ENCODE peak calls at places on chromosome 11, in nine cellular contexts. One of them, this sample, is unnamed.

GRCh38 chr11:87007938-87008337 is 29.8 kb upstream of the TMEM135 start:
- DNase-seq in stomach: no peak
- DNase-seq in bronchial epithelial cell: no peak
- DNase-seq in neural crest cell: no peak
- DNase-seq in OCI-LY7: no peak
- DNase-seq in nephron progenitor cell: no peak
- DNase-seq in fibroblast of the aortic adventitia: peak; percentile 96
- DNase-seq in right lobe of liver: no peak
- DNase-seq in CD4-positive, alpha-beta T cell: no peak
- DNase-seq in this sample: no peak

GRCh38 chr11:17218403-17218802 is 10.6 kb upstream of the PIK3C2A start:
- DNase-seq in stomach: no peak
- DNase-seq in bronchial epithelial cell: no peak
- DNase-seq in neural crest cell: no peak
- DNase-seq in OCI-LY7: no peak
- DNase-seq in nephron progenitor cell: no peak
- DNase-seq in fibroblast of the aortic adventitia: no peak
- DNase-seq in right lobe of liver: no peak
- DNase-seq in CD4-positive, alpha-beta T cell: no peak
- DNase-seq in this sample: no peak

GRCh38 chr11:112770017-112770416 is 191.2 kb upstream of the NCAM1 start:
- DNase-seq in stomach: no peak
- DNase-seq in bronchial epithelial cell: no peak
- DNase-seq in neural crest cell: no peak
- DNase-seq in OCI-LY7: no peak
- DNase-seq in nephron progenitor cell: no peak
- DNase-seq in fibroblast of the aortic adventitia: no peak
- DNase-seq in right lobe of liver: no peak
- DNase-seq in CD4-positive, alpha-beta T cell: no peak
- DNase-seq in this sample: no peak

GRCh38 chr11:16356751-16357365 is 512 bp upstream of the SOX6 start:
- DNase-seq in stomach: no peak
- DNase-seq in bronchial epithelial cell: no peak
- DNase-seq in neural crest cell: no peak
- DNase-seq in OCI-LY7: no peak
- DNase-seq in nephron progenitor cell: no peak
- DNase-seq in fibroblast of the aortic adventitia: peak; percentile 7
- DNase-seq in right lobe of liver: no peak
- DNase-seq in CD4-positive, alpha-beta T cell: no peak
- DNase-seq in this sample: no peak

GRCh38 chr11:10294289-10294953 is 402 bp upstream of the SBF2 start:
- DNase-seq in stomach: no peak
- DNase-seq in bronchial epithelial cell: peak; percentile 46
- DNase-seq in neural crest cell: no peak
- DNase-seq in OCI-LY7: no peak
- DNase-seq in nephron progenitor cell: peak; percentile 64
- DNase-seq in fibroblast of the aortic adventitia: peak; percentile 64
- DNase-seq in right lobe of liver: peak; percentile 67
- DNase-seq in CD4-positive, alpha-beta T cell: no peak
- DNase-seq in this sample: peak; percentile 64

GRCh38 chr11:12094872-12095800 is 15.3 kb upstream of the MICAL2 start:
- DNase-seq in stomach: peak; percentile 41
- DNase-seq in bronchial epithelial cell: peak; percentile 46
- DNase-seq in neural crest cell: no peak
- DNase-seq in OCI-LY7: no peak
- DNase-seq in nephron progenitor cell: no peak
- DNase-seq in fibroblast of the aortic adventitia: no peak
- DNase-seq in right lobe of liver: no peak
- DNase-seq in CD4-positive, alpha-beta T cell: no peak
- DNase-seq in this sample: no peak

GRCh38 chr11:12212821-12213185 is 102.4 kb downstream of the MICAL2 start:
- DNase-seq in stomach: no peak
- DNase-seq in bronchial epithelial cell: no peak
- DNase-seq in neural crest cell: no peak
- DNase-seq in OCI-LY7: no peak
- DNase-seq in nephron progenitor cell: no peak
- DNase-seq in fibroblast of the aortic adventitia: no peak
- DNase-seq in right lobe of liver: no peak
- DNase-seq in CD4-positive, alpha-beta T cell: no peak
- DNase-seq in this sample: no peak

GRCh38 chr11:33533668-33534067 is 167.0 kb downstream of the C11orf91 start:
- DNase-seq in stomach: no peak
- DNase-seq in bronchial epithelial cell: peak; percentile 28
- DNase-seq in neural crest cell: no peak
- DNase-seq in OCI-LY7: no peak
- DNase-seq in nephron progenitor cell: no peak
- DNase-seq in fibroblast of the aortic adventitia: peak; percentile 86
- DNase-seq in right lobe of liver: no peak
- DNase-seq in CD4-positive, alpha-beta T cell: no peak
- DNase-seq in this sample: no peak

DNA sequence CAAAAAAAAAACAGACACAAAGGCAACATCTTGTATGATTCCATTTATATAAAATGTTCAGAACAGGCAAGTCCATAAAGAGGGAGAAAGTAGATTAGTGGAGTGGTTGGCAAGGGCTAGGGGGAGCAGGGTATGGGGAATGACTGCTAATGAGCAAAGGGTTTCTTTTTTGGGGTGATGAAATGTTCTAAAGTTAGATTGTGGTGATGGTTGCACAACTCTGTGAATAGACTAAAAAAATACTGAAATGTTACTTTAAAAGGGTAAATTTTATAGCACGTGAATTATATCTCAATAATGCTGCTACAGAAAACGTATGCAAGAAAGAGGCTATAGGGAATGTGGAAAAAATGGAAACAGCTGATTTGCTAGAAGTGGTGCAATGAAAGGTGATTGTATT is 155.1 kb downstream of the TENM4 start:
- DNase-seq in stomach: no peak
- DNase-seq in bronchial epithelial cell: no peak
- DNase-seq in neural crest cell: no peak
- DNase-seq in OCI-LY7: no peak
- DNase-seq in nephron progenitor cell: no peak
- DNase-seq in fibroblast of the aortic adventitia: peak; percentile 51
- DNase-seq in right lobe of liver: no peak
- DNase-seq in CD4-positive, alpha-beta T cell: no peak
- DNase-seq in this sample: no peak
- TF ChIP-seq CTCF in stomach: no peak
- TF ChIP-seq CTCF in bronchial epithelial cell: no peak
- TF ChIP-seq CTCF in neural crest cell: no peak
- TF ChIP-seq CTCF in OCI-LY7: no peak
- TF ChIP-seq CTCF in nephron progenitor cell: no peak
- TF ChIP-seq CTCF in fibroblast of the aortic adventitia: no peak
- TF ChIP-seq CTCF in right lobe of liver: no peak
- TF ChIP-seq CTCF in CD4-positive, alpha-beta T cell: no peak
- TF ChIP-seq CTCF in this sample: no peak

GRCh38 chr11:59523541-59523940 is 12.2 kb downstream of the OR4D9 start:
- DNase-seq in stomach: no peak
- DNase-seq in bronchial epithelial cell: no peak
- DNase-seq in neural crest cell: no peak
- DNase-seq in OCI-LY7: no peak
- DNase-seq in nephron progenitor cell: no peak
- DNase-seq in fibroblast of the aortic adventitia: no peak
- DNase-seq in right lobe of liver: no peak
- DNase-seq in CD4-positive, alpha-beta T cell: no peak
- DNase-seq in this sample: no peak
- TF ChIP-seq CTCF in stomach: no peak
- TF ChIP-seq CTCF in bronchial epithelial cell: no peak
- TF ChIP-seq CTCF in neural crest cell: no peak
- TF ChIP-seq CTCF in OCI-LY7: peak; percentile 16
- TF ChIP-seq CTCF in nephron progenitor cell: no peak
- TF ChIP-seq CTCF in fibroblast of the aortic adventitia: no peak
- TF ChIP-seq CTCF in right lobe of liver: no peak
- TF ChIP-seq CTCF in CD4-positive, alpha-beta T cell: no peak
- TF ChIP-seq CTCF in this sample: peak; percentile 45

GRCh38 chr11:35418847-35419712 is at the start of gene SLC1A2:
- DNase-seq in stomach: no peak
- DNase-seq in bronchial epithelial cell: no peak
- DNase-seq in neural crest cell: peak; percentile 32
- DNase-seq in OCI-LY7: no peak
- DNase-seq in nephron progenitor cell: peak; percentile 66
- DNase-seq in fibroblast of the aortic adventitia: peak; percentile 24
- DNase-seq in right lobe of liver: no peak
- DNase-seq in CD4-positive, alpha-beta T cell: no peak
- DNase-seq in this sample: peak; percentile 29
- TF ChIP-seq CTCF in stomach: no peak
- TF ChIP-seq CTCF in bronchial epithelial cell: no peak
- TF ChIP-seq CTCF in neural crest cell: no peak
- TF ChIP-seq CTCF in OCI-LY7: no peak
- TF ChIP-seq CTCF in nephron progenitor cell: no peak
- TF ChIP-seq CTCF in fibroblast of the aortic adventitia: peak; percentile 6
- TF ChIP-seq CTCF in right lobe of liver: no peak
- TF ChIP-seq CTCF in CD4-positive, alpha-beta T cell: no peak
- TF ChIP-seq CTCF in this sample: no peak

GRCh38 chr11:82315093-82315492 is 418.6 kb downstream of the FAM181B start:
- DNase-seq in stomach: no peak
- DNase-seq in bronchial epithelial cell: peak; percentile 27
- DNase-seq in neural crest cell: peak; percentile 20
- DNase-seq in OCI-LY7: peak; percentile 3
- DNase-seq in nephron progenitor cell: peak; percentile 59
- DNase-seq in fibroblast of the aortic adventitia: no peak
- DNase-seq in right lobe of liver: no peak
- DNase-seq in CD4-positive, alpha-beta T cell: no peak
- DNase-seq in this sample: peak; percentile 74
- TF ChIP-seq CTCF in stomach: no peak
- TF ChIP-seq CTCF in bronchial epithelial cell: peak; percentile 53
- TF ChIP-seq CTCF in neural crest cell: peak; percentile 75
- TF ChIP-seq CTCF in OCI-LY7: peak; percentile 55
- TF ChIP-seq CTCF in nephron progenitor cell: peak; percentile 61
- TF ChIP-seq CTCF in fibroblast of the aortic adventitia: no peak
- TF ChIP-seq CTCF in right lobe of liver: peak; percentile 28
- TF ChIP-seq CTCF in CD4-positive, alpha-beta T cell: no peak
- TF ChIP-seq CTCF in this sample: peak; percentile 96

GRCh38 chr11:67630230-67630942 is 649 bp upstream of the NUDT8 start:
- DNase-seq in stomach: peak; percentile 99
- DNase-seq in bronchial epithelial cell: peak; percentile 86
- DNase-seq in neural crest cell: peak; percentile 98
- DNase-seq in OCI-LY7: peak; percentile 99
- DNase-seq in nephron progenitor cell: peak; percentile 99
- DNase-seq in fibroblast of the aortic adventitia: peak; percentile 95
- DNase-seq in right lobe of liver: peak; percentile 99
- DNase-seq in CD4-positive, alpha-beta T cell: peak; percentile 89
- DNase-seq in this sample: peak; percentile 100

GRCh38 chr11:67629386-67630229 is at the start of gene NUDT8:
- DNase-seq in stomach: peak; percentile 89
- DNase-seq in bronchial epithelial cell: peak; percentile 58
- DNase-seq in neural crest cell: peak; percentile 98
- DNase-seq in OCI-LY7: peak; percentile 96
- DNase-seq in nephron progenitor cell: peak; percentile 99
- DNase-seq in fibroblast of the aortic adventitia: peak; percentile 74
- DNase-seq in right lobe of liver: peak; percentile 92
- DNase-seq in CD4-positive, alpha-beta T cell: peak; percentile 77
- DNase-seq in this sample: peak; percentile 100

GRCh38 chr11:67631853-67632174 is 2.1 kb upstream of the NUDT8 start:
- DNase-seq in stomach: no peak
- DNase-seq in bronchial epithelial cell: no peak
- DNase-seq in neural crest cell: no peak
- DNase-seq in OCI-LY7: no peak
- DNase-seq in nephron progenitor cell: no peak
- DNase-seq in fibroblast of the aortic adventitia: no peak
- DNase-seq in right lobe of liver: no peak
- DNase-seq in CD4-positive, alpha-beta T cell: no peak
- DNase-seq in this sample: no peak

GRCh38 chr11:67631427-67631826 is 1.7 kb upstream of the NUDT8 start:
- DNase-seq in stomach: no peak
- DNase-seq in bronchial epithelial cell: no peak
- DNase-seq in neural crest cell: no peak
- DNase-seq in OCI-LY7: no peak
- DNase-seq in nephron progenitor cell: no peak
- DNase-seq in fibroblast of the aortic adventitia: no peak
- DNase-seq in right lobe of liver: peak; percentile 58
- DNase-seq in CD4-positive, alpha-beta T cell: no peak
- DNase-seq in this sample: no peak

DNA sequence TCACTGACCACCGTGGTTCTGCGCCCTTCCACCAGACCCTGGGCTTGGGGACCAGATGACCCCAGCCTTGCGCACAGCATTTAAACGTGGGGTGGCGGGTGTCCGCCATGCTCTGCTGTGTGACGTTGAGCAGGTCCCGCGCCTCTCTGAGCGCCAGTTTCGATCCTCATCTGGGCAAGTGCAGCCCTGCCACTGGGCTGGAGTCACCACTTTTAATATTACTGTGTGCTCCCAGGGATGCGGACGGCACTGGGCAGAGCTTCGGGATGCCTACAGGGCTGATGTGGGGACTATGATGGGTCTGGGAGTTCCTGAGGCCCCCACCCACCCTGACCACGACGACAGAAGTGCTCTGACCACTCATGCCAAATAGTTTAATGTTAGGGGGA is 1.2 kb upstream of the NUDT8 start:
- DNase-seq in stomach: no peak
- DNase-seq in bronchial epithelial cell: no peak
- DNase-seq in neural crest cell: no peak
- DNase-seq in OCI-LY7: no peak
- DNase-seq in nephron progenitor cell: no peak
- DNase-seq in fibroblast of the aortic adventitia: no peak
- DNase-seq in right lobe of liver: no peak
- DNase-seq in CD4-positive, alpha-beta T cell: no peak
- DNase-seq in this sample: no peak
- TF ChIP-seq CTCF in stomach: no peak
- TF ChIP-seq CTCF in bronchial epithelial cell: no peak
- TF ChIP-seq CTCF in neural crest cell: peak; percentile 4
- TF ChIP-seq CTCF in OCI-LY7: peak; percentile 51
- TF ChIP-seq CTCF in nephron progenitor cell: no peak
- TF ChIP-seq CTCF in fibroblast of the aortic adventitia: no peak
- TF ChIP-seq CTCF in right lobe of liver: no peak
- TF ChIP-seq CTCF in CD4-positive, alpha-beta T cell: peak; percentile 55
- TF ChIP-seq CTCF in this sample: no peak

GRCh38 chr11:126573325-126574076 is 218.0 kb downstream of the ST3GAL4 start:
- DNase-seq in stomach: no peak
- DNase-seq in bronchial epithelial cell: no peak
- DNase-seq in neural crest cell: peak; percentile 20
- DNase-seq in OCI-LY7: no peak
- DNase-seq in nephron progenitor cell: peak; percentile 46
- DNase-seq in fibroblast of the aortic adventitia: no peak
- DNase-seq in right lobe of liver: no peak
- DNase-seq in CD4-positive, alpha-beta T cell: no peak
- DNase-seq in this sample: no peak
- TF ChIP-seq CTCF in stomach: no peak
- TF ChIP-seq CTCF in bronchial epithelial cell: no peak
- TF ChIP-seq CTCF in neural crest cell: no peak
- TF ChIP-seq CTCF in OCI-LY7: peak; percentile 67
- TF ChIP-seq CTCF in nephron progenitor cell: peak; percentile 47
- TF ChIP-seq CTCF in fibroblast of the aortic adventitia: no peak
- TF ChIP-seq CTCF in right lobe of liver: no peak
- TF ChIP-seq CTCF in CD4-positive, alpha-beta T cell: no peak
- TF ChIP-seq CTCF in this sample: peak; percentile 35

GRCh38 chr11:74870485-74870884 is 78.4 kb downstream of the XRRA1 start:
- DNase-seq in stomach: no peak
- DNase-seq in bronchial epithelial cell: peak; percentile 27
- DNase-seq in neural crest cell: no peak
- DNase-seq in OCI-LY7: peak; percentile 63
- DNase-seq in nephron progenitor cell: no peak
- DNase-seq in fibroblast of the aortic adventitia: peak; percentile 64
- DNase-seq in right lobe of liver: no peak
- DNase-seq in CD4-positive, alpha-beta T cell: no peak
- DNase-seq in this sample: peak; percentile 80
- TF ChIP-seq CTCF in stomach: no peak
- TF ChIP-seq CTCF in bronchial epithelial cell: peak; percentile 26
- TF ChIP-seq CTCF in neural crest cell: peak; percentile 44
- TF ChIP-seq CTCF in OCI-LY7: peak; percentile 80
- TF ChIP-seq CTCF in nephron progenitor cell: no peak
- TF ChIP-seq CTCF in fibroblast of the aortic adventitia: peak; percentile 37
- TF ChIP-seq CTCF in right lobe of liver: peak; percentile 18
- TF ChIP-seq CTCF in CD4-positive, alpha-beta T cell: no peak
- TF ChIP-seq CTCF in this sample: peak; percentile 61

This sample was measured in Caco-2.